ENCODE peak calls at places on chromosome 9, in six cellular contexts. E is putamen, I is Ammon's horn, X is left colon, W is NCI-H1436 treated with DMSO at 0.1 percent for 48 hours, U is activated T-cell treated with anti-CD3 and anti-CD28 coated beads for 4 hours. S is an unnamed sample.

GRCh38 chr9:70475211-70475610 is 60.8 kb upstream of the KLF9 start:
- DNase-seq in E (no peak), W (no peak), I (no peak), U (no peak), X (no peak), S (no peak)

GRCh38 chr9:116555102-116555501 is 132.0 kb upstream of the TRIM32 start:
- DNase-seq in U (no peak), W (no peak), E (no peak), X (no peak), I (no peak), S (no peak)

GRCh38 chr9:133945314-133945975 is 46.7 kb downstream of the VAV2 start:
- DNase-seq in W (no peak), I (no peak), E (no peak), X (no peak), U (no peak), S (no peak)

GRCh38 chr9:127903557-127904475 is 4.4 kb upstream of the ST6GALNAC6 start:
- DNase-seq in X (peak), U (no peak), E (no peak), W (no peak), I (no peak), S (peak)

GRCh38 chr9:120951960-120952630 is 25.5 kb upstream of the TRAF1 start:
- DNase-seq in W (no peak), I (no peak), X (no peak), U (no peak), E (no peak), S (no peak)

GRCh38 chr9:37650873-37651768 is at the start of gene FRMPD1:
- DNase-seq in U (peak), E (peak), I (peak), X (peak), W (no peak), S (peak)

GRCh38 chr9:121508415-121508814 is 8.8 kb upstream of the GGTA1 start:
- DNase-seq in E (no peak), U (no peak), W (no peak), I (no peak), X (no peak), S (no peak)

GRCh38 chr9:130693426-130694191 is at the start of gene EXOSC2:
- DNase-seq in U (peak), X (peak), I (peak), E (peak), W (peak), S (peak)

GRCh38 chr9:134130503-134131375 is 5.1 kb upstream of the WDR5 start:
- DNase-seq in E (no peak), W (no peak), I (no peak), U (no peak), X (peak), S (no peak)

GRCh38 chr9:134367796-134368490 is 41.7 kb downstream of the RXRA start:
- DNase-seq in U (no peak), X (no peak), E (no peak), W (no peak), I (no peak), S (no peak)

GRCh38 chr9:127224883-127225739 is 39.5 kb upstream of the GARNL3 start:
- DNase-seq in E (peak), X (peak), U (peak), W (peak), I (peak), S (peak)

GRCh38 chr9:72864327-72864726 is 88.5 kb downstream of the ALDH1A1 start:
- DNase-seq in I (no peak), X (no peak), U (no peak), W (no peak), E (no peak), S (no peak)

GRCh38 chr9:72982161-72982799 is 29.4 kb upstream of the ALDH1A1 start:
- DNase-seq in W (no peak), U (no peak), I (no peak), E (no peak), X (no peak), S (no peak)

GRCh38 chr9:95008151-95008771 is 281.8 kb downstream of the AOPEP start:
- DNase-seq in X (peak), E (no peak), U (no peak), W (no peak), I (no peak), S (no peak)

GRCh38 chr9:68731857-68732256 is 26.8 kb downstream of the PIP5K1B start:
- DNase-seq in X (peak), W (no peak), I (no peak), U (no peak), E (no peak), S (no peak)

GRCh38 chr9:94164756-94165549 is 80.7 kb downstream of the PTPDC1 start:
- DNase-seq in W (no peak), I (no peak), U (no peak), X (no peak), E (no peak), S (no peak)

GRCh38 chr9:85420750-85421149 is 321.0 kb downstream of the AGTPBP1 start:
- DNase-seq in X (no peak), W (no peak), E (no peak), I (no peak), U (no peak), S (no peak)